ENCODE peak calls at places on chromosomes 2 and 18, in six cellular contexts. K is mesendoderm, B is neuronal stem cell, I is IMR-90, N is H1, F is trophoblast cell. H is an unnamed sample.
A peak's percentile ranks its signal among the peaks of the same experiment; 100 is the strongest.

GRCh38 chr2:104969564-104969963 is 68.3 kb upstream of the MRPS9 start:
- DNase-seq in K (peak; percentile 71), N (no peak), F (no peak), B (no peak), I (no peak), H (no peak)

GRCh38 chr2:222142027-222142426 is 156.8 kb downstream of the PAX3 start:
- DNase-seq in F (peak; percentile 17), K (peak; percentile 93), B (no peak), I (no peak), N (no peak), H (no peak)

GRCh38 chr2:151395509-151396374 is 14.0 kb upstream of the RIF1 start:
- DNase-seq in K (peak; percentile 18), N (no peak), I (no peak), B (no peak), F (no peak), H (no peak)

GRCh38 chr2:159322419-159322818 is 35.9 kb upstream of the WDSUB1 start:
- DNase-seq in F (no peak), B (no peak), N (no peak), I (no peak), K (no peak), H (no peak)

GRCh38 chr2:6214471-6214870 is 522.3 kb downstream of the SOX11 start:
- DNase-seq in K (peak; percentile 63), F (peak; percentile 58), B (no peak), I (no peak), N (no peak), H (no peak)

GRCh38 chr2:198639580-198639979 is 818.2 kb downstream of the SATB2 start:
- DNase-seq in B (no peak), K (peak; percentile 22), I (no peak), F (no peak), N (no peak), H (no peak)

GRCh38 chr2:135819211-135819610 is 17.8 kb downstream of the LCT start:
- DNase-seq in B (no peak), F (peak; percentile 41), I (peak; percentile 50), K (peak; percentile 71), N (peak; percentile 69), H (no peak)

GRCh38 chr2:42089340-42089925 is 41.6 kb downstream of the PKDCC start:
- DNase-seq in B (peak; percentile 56), N (peak; percentile 92), K (peak; percentile 89), I (peak; percentile 67), F (peak; percentile 75), H (peak; percentile 59)

GRCh38 chr18:24935008-24935407 is 417.0 kb downstream of the ZNF521 start:
- DNase-seq in N (no peak), K (no peak), F (no peak), B (no peak), I (no peak), H (no peak)

GRCh38 chr18:9231852-9232476 is 95.4 kb downstream of the ANKRD12 start:
- DNase-seq in F (no peak), K (no peak), B (no peak), I (no peak), N (no peak), H (no peak)

GRCh38 chr2:120760446-120761135 is 24.9 kb downstream of the GLI2 start:
- DNase-seq in I (peak; percentile 38), B (no peak), F (no peak), N (no peak), K (no peak), H (peak; percentile 64)

GRCh38 chr2:105114551-105114950 is 76.7 kb downstream of the MRPS9 start:
- DNase-seq in B (peak; percentile 45), F (peak; percentile 75), I (peak; percentile 74), N (no peak), K (peak; percentile 75), H (peak; percentile 71)

GRCh38 chr18:45792551-45793294 is 32.8 kb upstream of the SIGLEC15 start:
- DNase-seq in I (peak; percentile 49), N (no peak), B (no peak), K (no peak), F (no peak), H (no peak)

GRCh38 chr2:71711470-71711857 is 258.1 kb downstream of the DYSF start:
- DNase-seq in F (no peak), B (no peak), I (no peak), N (no peak), K (no peak), H (no peak)

GRCh38 chr2:143375376-143375880 is 246.2 kb downstream of the ARHGAP15 start:
- DNase-seq in F (no peak), B (no peak), N (no peak), K (no peak), I (peak; percentile 7), H (peak; percentile 13)

GRCh38 chr2:74735544-74735943 is 81.5 kb downstream of the SEMA4F start:
- DNase-seq in K (peak; percentile 10), N (no peak), I (no peak), F (no peak), B (peak; percentile 33), H (no peak)

DNA sequence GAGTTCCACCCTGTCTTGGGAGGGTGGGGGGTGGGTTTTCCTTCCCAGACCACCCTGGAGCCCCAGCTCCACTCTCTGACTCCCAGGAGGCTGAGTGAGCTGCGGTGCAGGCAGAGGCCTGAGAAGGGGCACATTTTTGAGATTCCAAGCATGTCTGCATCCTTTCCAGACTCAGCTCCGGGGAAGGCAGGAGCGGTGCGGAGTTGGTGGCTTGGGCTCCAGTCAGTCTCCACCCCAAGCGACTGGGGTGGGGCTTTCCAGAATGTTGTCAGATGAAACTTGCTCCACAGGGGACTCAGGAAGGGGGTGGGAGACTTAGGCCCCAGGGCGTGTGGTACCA is 44.2 kb upstream of the HS6ST1 start:
- DNase-seq in F (peak; percentile 91), B (peak; percentile 79), I (peak; percentile 79), N (peak; percentile 70), K (peak; percentile 99), H (peak; percentile 79)
- H2BK5ac ChIP-seq in F (no peak overlapping the region), B (no peak overlapping the region), I (peak overlapping the region; percentile 86), N (peak overlapping the region; percentile 100), K (no peak overlapping the region), H (peak overlapping the region; percentile 36)

GRCh38 chr2:85275984-85276540 is 51.7 kb downstream of the TGOLN2 start:
- DNase-seq in B (no peak), N (no peak), F (no peak), I (no peak), K (no peak), H (no peak)

GRCh38 chr2:85273732-85274731 is 53.8 kb downstream of the TGOLN2 start:
- DNase-seq in K (peak; percentile 25), I (peak; percentile 91), B (no peak), N (no peak), F (peak; percentile 53), H (peak; percentile 80)

GRCh38 chr2:85277416-85278158 is 50.2 kb downstream of the TGOLN2 start:
- DNase-seq in K (no peak), B (no peak), F (no peak), I (peak; percentile 89), N (no peak), H (peak; percentile 73)

GRCh38 chr2:85278361-85278760 is 49.4 kb downstream of the TGOLN2 start:
- DNase-seq in F (peak; percentile 62), B (no peak), I (peak; percentile 84), K (no peak), N (no peak), H (no peak)

DNA sequence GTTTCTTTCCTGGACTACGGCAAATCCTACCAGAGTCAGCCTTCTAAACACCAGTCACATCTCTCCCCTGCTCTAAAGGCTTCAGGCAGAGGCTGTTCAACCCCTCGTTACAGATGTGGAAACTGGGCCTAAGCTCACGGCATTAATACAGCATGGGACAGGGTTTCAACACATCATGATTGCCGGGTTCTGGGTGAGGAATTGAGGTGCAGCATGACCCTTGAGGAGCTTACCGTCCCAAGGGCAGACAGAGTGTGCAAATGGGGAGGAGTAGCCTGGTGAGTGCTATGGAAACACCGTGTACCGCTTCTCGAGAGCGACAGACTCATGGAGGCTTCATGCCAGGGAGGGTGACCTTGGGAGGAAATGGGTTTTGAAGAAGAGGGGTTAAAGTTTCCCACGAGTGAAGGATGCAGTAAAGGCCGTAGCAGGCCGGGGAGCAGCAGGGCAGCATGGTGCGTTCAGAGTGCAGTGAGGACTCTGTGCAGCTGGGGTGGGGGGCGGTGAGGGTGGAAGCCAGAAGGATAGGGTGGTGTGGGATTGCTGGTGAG is 51.1 kb downstream of the TGOLN2 start:
- DNase-seq in K (no peak), F (no peak), I (no peak), N (no peak), B (no peak), H (no peak)
- H3K4me3 ChIP-seq in K (no peak overlapping the region), F (no peak overlapping the region), I (no peak overlapping the region), N (no peak overlapping the region), B (no peak overlapping the region), H (peak overlapping the region; percentile 75)

GRCh38 chr2:68251855-68252406 is 401 bp downstream of the PPP3R1 start:
- DNase-seq in F (peak; percentile 42), N (peak; percentile 57), K (peak; percentile 37), B (peak; percentile 33), I (no peak), H (no peak)
- H2BK5ac ChIP-seq in F (peak overlapping the region; percentile 98), N (peak overlapping the region; percentile 94), K (peak overlapping the region; percentile 32), B (peak overlapping the region; percentile 87), I (peak overlapping the region; percentile 94), H (peak overlapping the region; percentile 84)

GRCh38 chr2:23381084-23381483 is 3.9 kb upstream of the KLHL29 start:
- DNase-seq in B (no peak), N (no peak), K (peak; percentile 88), I (peak; percentile 77), F (peak; percentile 90), H (peak; percentile 78)
- H3K4me3 ChIP-seq in B (no peak overlapping the region), N (no peak overlapping the region), K (no peak overlapping the region), I (no peak overlapping the region), F (no peak overlapping the region), H (no peak overlapping the region)

DNA sequence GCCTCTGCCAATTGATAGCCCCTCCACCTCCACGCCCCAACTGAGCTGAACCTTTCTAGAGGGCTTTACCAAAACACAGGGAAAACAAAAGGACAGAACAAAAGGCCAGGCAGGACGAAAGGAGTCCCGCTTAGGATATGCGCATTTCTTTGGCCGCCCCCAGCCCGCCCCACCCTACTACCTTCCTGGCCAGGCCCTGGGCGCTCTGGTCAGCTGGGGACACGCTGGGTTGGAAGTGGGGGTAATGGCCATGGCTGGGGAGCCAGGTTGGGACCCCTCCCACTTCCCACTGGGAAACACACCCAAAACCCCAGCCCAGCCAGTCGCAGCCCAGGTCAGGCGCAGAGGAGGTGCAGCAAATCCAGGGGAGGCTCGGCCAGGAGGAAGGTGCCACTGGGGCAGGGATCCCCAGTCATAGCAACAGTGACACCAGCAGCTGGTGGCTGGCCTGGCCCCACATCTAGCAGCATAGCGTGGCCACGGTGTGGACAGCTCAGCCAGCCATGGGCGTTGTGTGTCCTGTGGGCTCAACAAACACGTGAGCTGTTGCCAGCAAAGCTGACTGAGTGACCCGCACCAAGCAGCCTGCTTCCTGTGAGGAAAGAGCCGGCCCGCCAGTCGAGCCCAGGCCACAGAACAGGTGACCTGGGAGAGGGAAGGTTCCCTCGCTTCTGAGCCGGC is 24.6 kb upstream of the B3GNT7 start:
- DNase-seq in N (peak; percentile 80), I (no peak), K (peak; percentile 48), B (no peak), F (peak; percentile 50), H (no peak)
- H2BK5ac ChIP-seq in N (peak overlapping the region; percentile 99), I (no peak overlapping the region), K (peak overlapping the region; percentile 77), B (no peak overlapping the region), F (no peak overlapping the region), H (no peak overlapping the region)

DNA sequence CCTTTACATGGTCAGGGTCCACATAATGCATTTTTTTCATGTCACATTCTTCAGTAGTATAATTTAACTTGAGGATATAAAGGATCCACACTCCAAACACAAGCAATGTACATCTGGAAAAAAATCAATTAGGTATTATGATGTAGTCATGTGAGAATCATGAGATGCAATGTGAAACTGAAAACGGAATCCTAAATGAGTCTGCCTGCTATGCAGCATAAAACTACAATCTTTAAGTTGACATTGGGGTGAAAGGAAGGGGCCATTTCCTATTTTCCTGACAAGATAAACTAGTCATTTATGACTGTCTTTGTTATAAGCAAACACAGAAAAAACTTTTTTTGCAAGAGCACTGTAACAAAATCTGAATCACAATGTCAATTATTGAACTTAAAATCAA is 27.6 kb downstream of the ST3GAL5 start:
- DNase-seq in K (no peak), N (no peak), B (no peak), I (no peak), F (peak; percentile 12), H (peak; percentile 39)
- H3K4me3 ChIP-seq in K (no peak overlapping the region), N (no peak overlapping the region), B (no peak overlapping the region), I (no peak overlapping the region), F (no peak overlapping the region), H (no peak overlapping the region)

H was measured in mesenchymal stem cell.